ENCODE peak calls at places on chromosomes 1 and 21, in seven cellular contexts. One of them, this sample, is unnamed.

GRCh38 chr1:226476657-226477319 is 68.9 kb upstream of the PARP1 start:
- DNase-seq in WTC11: no peak
- DNase-seq in coronary artery: no peak
- DNase-seq in D721Med: no peak
- DNase-seq in dorsolateral prefrontal cortex: no peak
- DNase-seq in mucosa of descending colon: no peak
- DNase-seq in mammary epithelial cell: no peak
- DNase-seq in this sample: no peak

GRCh38 chr21:38264581-38264980 is 7.8 kb downstream of the KCNJ15 start:
- DNase-seq in WTC11: no peak
- DNase-seq in coronary artery: no peak
- DNase-seq in D721Med: no peak
- DNase-seq in dorsolateral prefrontal cortex: no peak
- DNase-seq in mucosa of descending colon: no peak
- DNase-seq in mammary epithelial cell: no peak
- DNase-seq in this sample: no peak

GRCh38 chr1:52551476-52552235 is 1.2 kb downstream of the TUT4 start:
- DNase-seq in WTC11: no peak
- DNase-seq in coronary artery: no peak
- DNase-seq in D721Med: no peak
- DNase-seq in dorsolateral prefrontal cortex: peak
- DNase-seq in mucosa of descending colon: no peak
- DNase-seq in mammary epithelial cell: peak
- DNase-seq in this sample: peak

GRCh38 chr1:25134307-25134706 is 98.0 kb downstream of the SYF2 start:
- DNase-seq in WTC11: no peak
- DNase-seq in coronary artery: no peak
- DNase-seq in D721Med: no peak
- DNase-seq in dorsolateral prefrontal cortex: no peak
- DNase-seq in mucosa of descending colon: no peak
- DNase-seq in mammary epithelial cell: no peak
- DNase-seq in this sample: no peak

GRCh38 chr1:181680332-181680731 is 197.0 kb downstream of the CACNA1E start:
- DNase-seq in WTC11: no peak
- DNase-seq in coronary artery: no peak
- DNase-seq in D721Med: no peak
- DNase-seq in dorsolateral prefrontal cortex: no peak
- DNase-seq in mucosa of descending colon: no peak
- DNase-seq in mammary epithelial cell: no peak
- DNase-seq in this sample: no peak

GRCh38 chr1:26290416-26291261 is 10.8 kb downstream of the SH3BGRL3 start:
- DNase-seq in WTC11: no peak
- DNase-seq in coronary artery: no peak
- DNase-seq in D721Med: no peak
- DNase-seq in dorsolateral prefrontal cortex: no peak
- DNase-seq in mucosa of descending colon: peak
- DNase-seq in mammary epithelial cell: no peak
- DNase-seq in this sample: no peak

GRCh38 chr1:116495534-116495933 is 75.3 kb downstream of the CD58 start:
- DNase-seq in WTC11: no peak
- DNase-seq in coronary artery: no peak
- DNase-seq in D721Med: no peak
- DNase-seq in dorsolateral prefrontal cortex: no peak
- DNase-seq in mucosa of descending colon: no peak
- DNase-seq in mammary epithelial cell: no peak
- DNase-seq in this sample: no peak

GRCh38 chr1:202567747-202568146 is 142.5 kb downstream of the SYT2 start:
- DNase-seq in WTC11: no peak
- DNase-seq in coronary artery: no peak
- DNase-seq in D721Med: no peak
- DNase-seq in dorsolateral prefrontal cortex: no peak
- DNase-seq in mucosa of descending colon: no peak
- DNase-seq in mammary epithelial cell: no peak
- DNase-seq in this sample: no peak

GRCh38 chr1:187236145-187236544 is 407.4 kb downstream of the PLA2G4A start:
- DNase-seq in WTC11: no peak
- DNase-seq in coronary artery: no peak
- DNase-seq in D721Med: no peak
- DNase-seq in dorsolateral prefrontal cortex: no peak
- DNase-seq in mucosa of descending colon: no peak
- DNase-seq in mammary epithelial cell: no peak
- DNase-seq in this sample: no peak

GRCh38 chr1:230868736-230869385 is 540 bp upstream of the C1orf198 start:
- DNase-seq in WTC11: peak
- DNase-seq in coronary artery: no peak
- DNase-seq in D721Med: no peak
- DNase-seq in dorsolateral prefrontal cortex: no peak
- DNase-seq in mucosa of descending colon: peak
- DNase-seq in mammary epithelial cell: peak
- DNase-seq in this sample: peak

GRCh38 chr1:221149111-221149510 is 269.9 kb downstream of the HLX start:
- DNase-seq in WTC11: no peak
- DNase-seq in coronary artery: no peak
- DNase-seq in D721Med: no peak
- DNase-seq in dorsolateral prefrontal cortex: no peak
- DNase-seq in mucosa of descending colon: no peak
- DNase-seq in mammary epithelial cell: peak
- DNase-seq in this sample: no peak

GRCh38 chr1:84720275-84720780 is 30.1 kb upstream of the SSX2IP start:
- DNase-seq in WTC11: no peak
- DNase-seq in coronary artery: no peak
- DNase-seq in D721Med: no peak
- DNase-seq in dorsolateral prefrontal cortex: no peak
- DNase-seq in mucosa of descending colon: no peak
- DNase-seq in mammary epithelial cell: no peak
- DNase-seq in this sample: no peak

GRCh38 chr1:176696689-176697088 is 233.7 kb downstream of the PAPPA2 start:
- DNase-seq in WTC11: no peak
- DNase-seq in coronary artery: no peak
- DNase-seq in D721Med: no peak
- DNase-seq in dorsolateral prefrontal cortex: no peak
- DNase-seq in mucosa of descending colon: no peak
- DNase-seq in mammary epithelial cell: no peak
- DNase-seq in this sample: no peak

GRCh38 chr1:234542211-234542850 is 63.4 kb upstream of the TARBP1 start:
- DNase-seq in WTC11: no peak
- DNase-seq in coronary artery: no peak
- DNase-seq in D721Med: no peak
- DNase-seq in dorsolateral prefrontal cortex: no peak
- DNase-seq in mucosa of descending colon: no peak
- DNase-seq in mammary epithelial cell: no peak
- DNase-seq in this sample: no peak

GRCh38 chr1:2985121-2985561 is 36.1 kb upstream of the ACTRT2 start:
- DNase-seq in WTC11: no peak
- DNase-seq in coronary artery: no peak
- DNase-seq in D721Med: no peak
- DNase-seq in dorsolateral prefrontal cortex: peak
- DNase-seq in mucosa of descending colon: peak
- DNase-seq in mammary epithelial cell: no peak
- DNase-seq in this sample: no peak

GRCh38 chr1:236716160-236716559 is 29.9 kb downstream of the ACTN2 start:
- DNase-seq in WTC11: no peak
- DNase-seq in coronary artery: no peak
- DNase-seq in D721Med: no peak
- DNase-seq in dorsolateral prefrontal cortex: peak
- DNase-seq in mucosa of descending colon: no peak
- DNase-seq in mammary epithelial cell: no peak
- DNase-seq in this sample: no peak
- TF ChIP-seq CTCF in WTC11: no peak
- TF ChIP-seq CTCF in coronary artery: no peak
- TF ChIP-seq CTCF in D721Med: no peak
- TF ChIP-seq CTCF in dorsolateral prefrontal cortex: no peak
- TF ChIP-seq CTCF in mucosa of descending colon: no peak
- TF ChIP-seq CTCF in mammary epithelial cell: no peak
- TF ChIP-seq CTCF in this sample: no peak

DNA sequence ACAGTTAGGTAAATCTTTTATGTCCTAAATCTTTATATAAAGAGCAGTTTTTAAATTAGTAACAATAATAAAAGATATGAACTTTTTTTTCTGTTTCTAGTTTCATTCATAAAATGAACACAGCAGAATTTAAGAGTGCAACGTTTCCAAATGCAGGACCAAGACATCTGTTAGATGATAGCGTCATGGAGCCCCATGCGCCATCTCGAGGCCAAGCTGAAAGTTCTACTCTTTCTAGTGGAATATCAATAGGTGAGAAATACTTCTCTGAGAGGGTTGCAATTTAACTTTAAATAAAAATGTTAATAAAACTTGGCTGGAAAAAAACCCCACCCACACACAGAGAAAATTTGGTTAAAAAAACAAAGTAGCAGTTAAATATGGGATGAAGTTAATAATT is 15.0 kb upstream of the ANGPTL1 start:
- DNase-seq in WTC11: no peak
- DNase-seq in coronary artery: no peak
- DNase-seq in D721Med: no peak
- DNase-seq in dorsolateral prefrontal cortex: peak
- DNase-seq in mucosa of descending colon: no peak
- DNase-seq in mammary epithelial cell: no peak
- DNase-seq in this sample: no peak
- TF ChIP-seq CTCF in WTC11: no peak
- TF ChIP-seq CTCF in coronary artery: no peak
- TF ChIP-seq CTCF in D721Med: no peak
- TF ChIP-seq CTCF in dorsolateral prefrontal cortex: no peak
- TF ChIP-seq CTCF in mucosa of descending colon: no peak
- TF ChIP-seq CTCF in mammary epithelial cell: no peak
- TF ChIP-seq CTCF in this sample: no peak

DNA sequence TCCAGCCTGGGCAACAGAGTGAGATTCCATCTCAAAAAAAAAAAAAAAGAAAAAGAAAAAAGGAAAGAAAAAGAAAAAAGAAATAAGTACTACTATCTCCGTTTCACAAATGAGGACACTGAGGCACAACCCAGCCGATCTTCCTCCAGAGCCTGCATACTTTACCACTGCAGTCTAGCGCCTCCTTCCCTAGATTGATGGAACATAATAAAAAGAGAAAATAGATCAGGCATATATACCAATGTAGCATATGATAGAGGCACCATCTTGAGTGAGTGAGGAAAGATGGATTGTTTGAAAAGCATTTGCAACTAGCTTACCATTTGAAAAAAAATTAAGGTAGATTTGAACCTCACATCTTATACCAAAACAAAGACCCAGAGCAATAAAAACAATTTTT is 5.2 kb upstream of the DPM3 start:
- DNase-seq in WTC11: no peak
- DNase-seq in coronary artery: peak
- DNase-seq in D721Med: no peak
- DNase-seq in dorsolateral prefrontal cortex: no peak
- DNase-seq in mucosa of descending colon: no peak
- DNase-seq in mammary epithelial cell: no peak
- DNase-seq in this sample: no peak
- TF ChIP-seq CTCF in WTC11: no peak
- TF ChIP-seq CTCF in coronary artery: no peak
- TF ChIP-seq CTCF in D721Med: peak
- TF ChIP-seq CTCF in dorsolateral prefrontal cortex: no peak
- TF ChIP-seq CTCF in mucosa of descending colon: no peak
- TF ChIP-seq CTCF in mammary epithelial cell: no peak
- TF ChIP-seq CTCF in this sample: no peak

GRCh38 chr1:88035578-88035977 is 648.5 kb upstream of the PKN2 start:
- DNase-seq in WTC11: no peak
- DNase-seq in coronary artery: no peak
- DNase-seq in D721Med: no peak
- DNase-seq in dorsolateral prefrontal cortex: no peak
- DNase-seq in mucosa of descending colon: no peak
- DNase-seq in mammary epithelial cell: no peak
- DNase-seq in this sample: no peak

GRCh38 chr1:88029142-88029541 is 654.9 kb upstream of the PKN2 start:
- DNase-seq in WTC11: no peak
- DNase-seq in coronary artery: no peak
- DNase-seq in D721Med: no peak
- DNase-seq in dorsolateral prefrontal cortex: no peak
- DNase-seq in mucosa of descending colon: no peak
- DNase-seq in mammary epithelial cell: no peak
- DNase-seq in this sample: no peak

DNA sequence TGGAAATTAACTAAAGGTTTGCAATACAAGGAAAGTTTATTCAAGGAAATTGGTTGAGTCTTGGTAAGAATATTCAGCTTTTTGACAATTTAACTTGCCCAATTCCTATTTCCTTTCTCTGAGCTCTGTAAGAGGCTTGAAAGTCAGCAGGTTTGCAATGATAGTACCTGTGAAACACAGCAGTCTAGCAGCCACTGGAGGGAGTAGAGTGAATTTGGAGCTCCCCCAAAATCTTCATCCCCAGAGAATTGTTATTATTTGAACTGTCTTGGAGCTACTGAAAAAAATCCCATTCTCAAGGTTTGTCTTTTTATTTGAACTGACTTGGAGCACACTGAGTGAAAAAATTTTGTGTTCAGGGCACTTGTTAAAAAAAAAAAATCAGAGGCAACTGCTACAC is 654.2 kb upstream of the PKN2 start:
- DNase-seq in WTC11: no peak
- DNase-seq in coronary artery: no peak
- DNase-seq in D721Med: no peak
- DNase-seq in dorsolateral prefrontal cortex: no peak
- DNase-seq in mucosa of descending colon: no peak
- DNase-seq in mammary epithelial cell: no peak
- DNase-seq in this sample: no peak
- TF ChIP-seq CTCF in WTC11: no peak
- TF ChIP-seq CTCF in coronary artery: no peak
- TF ChIP-seq CTCF in D721Med: no peak
- TF ChIP-seq CTCF in dorsolateral prefrontal cortex: no peak
- TF ChIP-seq CTCF in mucosa of descending colon: no peak
- TF ChIP-seq CTCF in mammary epithelial cell: peak
- TF ChIP-seq CTCF in this sample: no peak

GRCh38 chr1:65717815-65718454 is 74.8 kb upstream of the PDE4B start:
- DNase-seq in WTC11: no peak
- DNase-seq in coronary artery: no peak
- DNase-seq in D721Med: no peak
- DNase-seq in dorsolateral prefrontal cortex: no peak
- DNase-seq in mucosa of descending colon: no peak
- DNase-seq in mammary epithelial cell: no peak
- DNase-seq in this sample: peak
- TF ChIP-seq CTCF in WTC11: no peak
- TF ChIP-seq CTCF in coronary artery: no peak
- TF ChIP-seq CTCF in D721Med: peak
- TF ChIP-seq CTCF in dorsolateral prefrontal cortex: no peak
- TF ChIP-seq CTCF in mucosa of descending colon: no peak
- TF ChIP-seq CTCF in mammary epithelial cell: peak
- TF ChIP-seq CTCF in this sample: no peak

This sample was measured in activated CD8-positive, alpha-beta T cell treated with anti-CD3 and anti-CD28 coated beads for 36 hours.